ENCODE peak calls at places on chromosomes 5 and 9, in seven cellular contexts. Q is IMR-90, U is mesenchymal stem cell, L is mesendoderm, Y is neuronal stem cell, M is H1, B is trophoblast cell. X is an unnamed sample.

GRCh38 chr5:180133060-180133459 is 61.5 kb upstream of the RNF130 start:
- DNase-seq in Q (no peak), U (no peak), L (no peak), Y (no peak), M (peak), B (no peak), X (no peak)

GRCh38 chr9:3271581-3271980 is 254.2 kb downstream of the RFX3 start:
- DNase-seq in Q (no peak), U (no peak), L (no peak), Y (no peak), M (no peak), B (no peak), X (peak)

GRCh38 chr9:92534199-92535159 is 1.3 kb downstream of the ECM2 start:
- DNase-seq in Q (peak), U (peak), L (no peak), Y (no peak), M (no peak), B (no peak), X (no peak)

GRCh38 chr9:121269030-121269887 is 1.3 kb downstream of the GSN start:
- DNase-seq in Q (no peak), U (peak), L (peak), Y (no peak), M (no peak), B (peak), X (no peak)

GRCh38 chr9:10232352-10232930 is 380.4 kb downstream of the PTPRD start:
- DNase-seq in Q (peak), U (peak), L (peak), Y (no peak), M (no peak), B (no peak), X (no peak)

GRCh38 chr9:6733243-6733642 is 24.5 kb upstream of the KDM4C start:
- DNase-seq in Q (no peak), U (no peak), L (no peak), Y (no peak), M (no peak), B (no peak), X (no peak)

GRCh38 chr5:41882765-41883164 is 12.5 kb upstream of the OXCT1 start:
- DNase-seq in Q (no peak), U (no peak), L (no peak), Y (no peak), M (no peak), B (no peak), X (no peak)

GRCh38 chr9:78366827-78367226 is 69.9 kb downstream of the PSAT1 start:
- DNase-seq in Q (no peak), U (no peak), L (no peak), Y (no peak), M (no peak), B (no peak), X (no peak)

GRCh38 chr9:128863647-128864046 is 18.1 kb downstream of the KYAT1 start:
- DNase-seq in Q (peak), U (peak), L (peak), Y (peak), M (peak), B (peak), X (peak)

GRCh38 chr9:89999534-90000370 is 394.9 kb downstream of the GADD45G start:
- DNase-seq in Q (peak), U (peak), L (no peak), Y (no peak), M (no peak), B (no peak), X (no peak)

GRCh38 chr9:127587966-127588365 is 24.1 kb upstream of the STXBP1 start:
- DNase-seq in Q (no peak), U (no peak), L (no peak), Y (no peak), M (no peak), B (no peak), X (no peak)

GRCh38 chr5:88692979-88693932 is 189.7 kb downstream of the MEF2C start:
- DNase-seq in Q (no peak), U (no peak), L (peak), Y (no peak), M (peak), B (no peak), X (peak)

GRCh38 chr5:31614147-31615030 is 24.5 kb upstream of the PDZD2 start:
- DNase-seq in Q (no peak), U (no peak), L (no peak), Y (no peak), M (no peak), B (peak), X (peak)

GRCh38 chr5:1749346-1750124 is 50.1 kb downstream of the MRPL36 start:
- DNase-seq in Q (no peak), U (no peak), L (no peak), Y (no peak), M (peak), B (no peak), X (peak)

GRCh38 chr5:107812570-107813141 is 141.9 kb upstream of the EFNA5 start:
- DNase-seq in Q (peak), U (peak), L (no peak), Y (no peak), M (no peak), B (peak), X (no peak)

GRCh38 chr9:38026021-38026809 is 42.8 kb downstream of the SHB start:
- DNase-seq in Q (peak), U (peak), L (peak), Y (no peak), M (no peak), B (peak), X (peak)

GRCh38 chr5:148913985-148914421 is 87.6 kb downstream of the ADRB2 start:
- DNase-seq in Q (peak), U (peak), L (peak), Y (peak), M (no peak), B (peak), X (no peak)

GRCh38 chr5:176171171-176171760 is 67.0 kb upstream of the SIMC1 start:
- DNase-seq in Q (no peak), U (no peak), L (no peak), Y (no peak), M (no peak), B (no peak), X (no peak)

GRCh38 chr5:79727722-79728355 is 38.2 kb downstream of the CMYA5 start:
- DNase-seq in Q (no peak), U (no peak), L (no peak), Y (no peak), M (no peak), B (peak), X (no peak)

GRCh38 chr5:78601622-78602314 is 46.8 kb downstream of the LHFPL2 start:
- DNase-seq in Q (peak), U (peak), L (no peak), Y (no peak), M (no peak), B (no peak), X (no peak)

GRCh38 chr5:177605078-177605477 is 5.1 kb downstream of the B4GALT7 start:
- DNase-seq in Q (no peak), U (no peak), L (no peak), Y (no peak), M (no peak), B (no peak), X (no peak)
- H3K23ac ChIP-seq in Q (no peak), U (no peak), L (no peak), Y (no peak), M (no peak), B (no peak), X (no peak)

DNA sequence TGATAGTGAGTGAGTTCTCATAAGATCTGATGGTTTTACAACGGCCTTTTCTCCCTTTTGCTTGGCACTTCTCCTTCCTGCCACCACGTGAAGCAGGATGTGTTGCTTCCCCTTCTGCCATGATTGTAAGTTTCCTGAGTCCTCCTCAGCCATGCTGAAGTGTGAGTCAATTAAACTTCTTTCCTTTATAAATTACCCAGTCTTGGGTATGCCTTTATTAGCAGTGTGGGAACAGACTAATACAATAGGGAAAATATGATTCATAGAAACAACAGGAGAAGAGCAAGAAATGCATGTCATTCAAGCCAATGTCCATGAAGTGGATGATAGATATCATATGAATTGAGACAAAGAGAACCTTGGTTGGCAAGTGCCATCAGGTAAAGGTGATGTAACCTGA is 128.3 kb upstream of the HAPLN1 start:
- DNase-seq in Q (no peak), U (no peak), L (no peak), Y (no peak), M (no peak), B (no peak), X (no peak)
- H3K23ac ChIP-seq in Q (no peak), U (no peak), L (no peak), Y (no peak), M (no peak), B (no peak), X (no peak)

GRCh38 chr9:70832487-70832886 is 288.9 kb downstream of the TRPM3 start:
- DNase-seq in Q (no peak), U (no peak), L (no peak), Y (no peak), M (no peak), B (no peak), X (no peak)
- H3K23ac ChIP-seq in Q (no peak), U (no peak), L (no peak), Y (no peak), M (no peak), B (no peak), X (no peak)

GRCh38 chr5:151258771-151259170 is 5.8 kb downstream of the GM2A start:
- DNase-seq in Q (no peak), U (no peak), L (no peak), Y (no peak), M (no peak), B (no peak), X (no peak)
- H3K23ac ChIP-seq in Q (no peak), U (no peak), L (no peak), Y (no peak), M (no peak), B (no peak), X (no peak)

DNA sequence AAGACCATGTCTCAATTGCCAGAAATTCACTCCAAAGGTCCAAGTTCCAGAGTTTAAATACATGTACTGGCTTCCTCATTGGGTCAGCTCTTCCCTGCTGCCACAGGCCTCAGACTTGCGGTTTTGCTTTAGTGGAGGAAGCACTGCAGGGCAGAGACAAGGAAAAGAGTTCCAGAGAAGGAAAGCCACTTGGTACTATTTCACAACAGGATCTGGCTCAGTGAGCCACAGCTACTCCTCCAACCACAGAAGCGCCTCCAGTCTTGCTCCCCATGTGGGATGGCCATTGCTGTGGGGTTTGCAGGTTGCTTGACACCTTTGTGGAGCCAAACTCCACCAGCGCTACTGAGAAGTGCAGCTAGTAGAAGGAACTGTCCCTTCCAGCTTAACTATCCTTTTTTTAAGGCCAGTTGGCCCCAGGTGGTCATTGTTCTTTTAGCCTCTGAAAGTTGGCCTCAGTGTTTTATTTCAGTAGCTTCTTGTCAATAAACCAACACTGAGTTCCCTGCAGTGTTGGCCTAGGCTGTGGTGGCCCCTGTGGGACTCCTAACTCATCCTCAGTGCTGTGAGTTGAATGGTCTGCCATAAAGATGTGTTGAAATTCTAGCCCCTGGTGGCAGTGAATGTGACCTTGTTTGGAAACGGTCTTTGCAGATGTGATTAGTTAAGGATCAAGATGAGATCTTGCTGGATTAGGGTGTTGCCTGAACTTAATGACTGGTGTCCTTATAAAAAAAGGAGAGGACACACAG is 93.7 kb upstream of the DAP start:
- DNase-seq in Q (no peak), U (peak), L (no peak), Y (no peak), M (no peak), B (no peak), X (no peak)
- H3K23ac ChIP-seq in Q (no peak), U (no peak), L (no peak), Y (no peak), M (no peak), B (no peak), X (no peak)

DNA sequence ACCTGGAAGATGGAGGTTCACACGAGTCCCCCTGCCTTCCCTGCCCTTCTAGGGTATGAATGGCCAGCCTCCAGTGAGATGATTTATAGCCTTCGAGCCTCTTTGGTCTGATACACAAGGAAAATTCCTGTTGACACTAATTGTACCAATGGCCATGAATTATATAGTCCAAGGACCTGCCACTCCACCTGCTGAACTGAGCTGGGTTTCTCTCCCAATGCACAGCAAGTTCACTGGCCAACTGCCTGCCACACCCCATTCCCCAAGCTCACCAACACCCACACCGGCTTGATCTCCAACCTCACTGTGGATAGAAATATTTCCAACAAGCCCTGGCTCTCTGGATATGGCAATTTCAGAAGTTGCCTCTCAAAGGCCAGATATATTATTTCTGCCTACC is 9.3 kb upstream of the ADRA1B start:
- DNase-seq in Q (no peak), U (no peak), L (no peak), Y (no peak), M (no peak), B (no peak), X (no peak)
- H3K23ac ChIP-seq in Q (no peak), U (no peak), L (no peak), Y (no peak), M (no peak), B (no peak), X (no peak)

DNA sequence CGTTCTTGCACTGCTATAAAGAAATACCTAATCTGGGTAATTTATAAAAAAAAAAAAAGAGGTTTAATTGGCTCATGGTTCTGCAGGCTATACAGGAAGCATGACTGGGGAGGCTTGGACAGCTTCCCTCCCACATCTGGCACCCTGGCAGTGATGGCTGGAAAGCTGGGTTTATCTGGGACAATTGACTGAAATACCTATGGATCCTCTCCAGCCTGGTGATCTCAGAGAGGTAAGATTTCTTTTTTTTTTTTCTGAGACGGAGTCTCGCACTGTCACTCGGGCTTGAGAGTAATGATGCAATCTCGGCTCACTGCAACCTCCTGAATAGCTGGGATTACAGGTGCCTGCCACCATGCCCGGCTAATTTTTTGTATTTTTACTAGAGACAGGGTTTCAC is 22.7 kb upstream of the UGCG start:
- DNase-seq in Q (no peak), U (no peak), L (no peak), Y (no peak), M (no peak), B (peak), X (no peak)
- H3K23ac ChIP-seq in Q (no peak), U (no peak), L (no peak), Y (no peak), M (no peak), B (no peak), X (no peak)